ENCODE peak calls at places on chromosomes 4 and X, in four cellular contexts. One of them, this sample, is unnamed.

GRCh38 chr4:8185280-8185679 is 13.8 kb upstream of the SH3TC1 start:
- DNase-seq in bronchial epithelial cell: peak
- DNase-seq in MCF 10A: peak
- DNase-seq in hepatocyte: no peak
- DNase-seq in this sample: no peak

GRCh38 chr4:6730603-6731300 is 14.8 kb downstream of the BLOC1S4 start:
- DNase-seq in bronchial epithelial cell: no peak
- DNase-seq in MCF 10A: no peak
- DNase-seq in hepatocyte: peak
- DNase-seq in this sample: no peak

GRCh38 chrX:54044126-54044876 is at the start of gene PHF8:
- DNase-seq in MCF 10A: peak
- DNase-seq in hepatocyte: peak
- DNase-seq in bronchial epithelial cell: peak
- DNase-seq in this sample: peak

GRCh38 chr4:140162596-140162995 is 8.6 kb upstream of the MAML3 start:
- DNase-seq in hepatocyte: no peak
- DNase-seq in MCF 10A: no peak
- DNase-seq in bronchial epithelial cell: no peak
- DNase-seq in this sample: no peak

GRCh38 chrX:27162496-27162895 is 300.6 kb downstream of the PPP4R3C start:
- DNase-seq in bronchial epithelial cell: no peak
- DNase-seq in hepatocyte: no peak
- DNase-seq in MCF 10A: no peak
- DNase-seq in this sample: no peak

GRCh38 chr4:82583897-82584604 is 22.3 kb upstream of the TMEM150C start:
- DNase-seq in hepatocyte: no peak
- DNase-seq in bronchial epithelial cell: no peak
- DNase-seq in MCF 10A: no peak
- DNase-seq in this sample: no peak

GRCh38 chrX:69503228-69503834 is 795 bp upstream of the NALF2 start:
- DNase-seq in hepatocyte: no peak
- DNase-seq in MCF 10A: no peak
- DNase-seq in bronchial epithelial cell: no peak
- DNase-seq in this sample: no peak

GRCh38 chr4:8730159-8730558 is 137.6 kb downstream of the CPZ start:
- DNase-seq in MCF 10A: no peak
- DNase-seq in bronchial epithelial cell: no peak
- DNase-seq in hepatocyte: no peak
- DNase-seq in this sample: no peak

GRCh38 chr4:48767530-48767929 is 12.5 kb downstream of the FRYL start:
- DNase-seq in MCF 10A: no peak
- DNase-seq in hepatocyte: no peak
- DNase-seq in bronchial epithelial cell: no peak
- DNase-seq in this sample: no peak

GRCh38 chr4:145440292-145441007 is 41.2 kb upstream of the SMAD1 start:
- DNase-seq in MCF 10A: no peak
- DNase-seq in hepatocyte: peak
- DNase-seq in bronchial epithelial cell: no peak
- DNase-seq in this sample: no peak

GRCh38 chrX:150934453-150934852 is 36.0 kb upstream of the CD99L2 start:
- DNase-seq in hepatocyte: peak
- DNase-seq in MCF 10A: peak
- DNase-seq in bronchial epithelial cell: peak
- DNase-seq in this sample: no peak

GRCh38 chr4:72496119-72496518 is 72.9 kb downstream of the ADAMTS3 start:
- DNase-seq in bronchial epithelial cell: peak
- DNase-seq in MCF 10A: peak
- DNase-seq in hepatocyte: no peak
- DNase-seq in this sample: no peak

GRCh38 chr4:80839792-80840191 is 190.7 kb upstream of the BMP3 start:
- DNase-seq in MCF 10A: no peak
- DNase-seq in bronchial epithelial cell: no peak
- DNase-seq in hepatocyte: no peak
- DNase-seq in this sample: no peak

GRCh38 chrX:107629533-107629909 is 1.2 kb downstream of the PRPS1 start:
- DNase-seq in hepatocyte: peak
- DNase-seq in MCF 10A: peak
- DNase-seq in bronchial epithelial cell: peak
- DNase-seq in this sample: no peak

GRCh38 chr4:55549888-55550287 is 3.2 kb upstream of the CLOCK start:
- DNase-seq in MCF 10A: peak
- DNase-seq in bronchial epithelial cell: peak
- DNase-seq in hepatocyte: peak
- DNase-seq in this sample: no peak

GRCh38 chr4:136918772-136919171 is 613.5 kb downstream of the PCDH18 start:
- DNase-seq in hepatocyte: no peak
- DNase-seq in MCF 10A: no peak
- DNase-seq in bronchial epithelial cell: no peak
- DNase-seq in this sample: no peak

GRCh38 chr4:150173420-150173819 is 95.2 kb downstream of the DCLK2 start:
- DNase-seq in hepatocyte: no peak
- DNase-seq in MCF 10A: no peak
- DNase-seq in bronchial epithelial cell: no peak
- DNase-seq in this sample: no peak

GRCh38 chrX:111284615-111285294 is 14.5 kb upstream of the CAPN6 start:
- DNase-seq in MCF 10A: no peak
- DNase-seq in bronchial epithelial cell: no peak
- DNase-seq in hepatocyte: no peak
- DNase-seq in this sample: no peak

GRCh38 chrX:25925956-25926355 is 212.2 kb upstream of the MAGEB18 start:
- DNase-seq in hepatocyte: no peak
- DNase-seq in MCF 10A: no peak
- DNase-seq in bronchial epithelial cell: no peak
- DNase-seq in this sample: no peak

GRCh38 chr4:149166365-149166764 is 649.3 kb downstream of the IQCM start:
- DNase-seq in bronchial epithelial cell: no peak
- DNase-seq in MCF 10A: no peak
- DNase-seq in hepatocyte: no peak
- DNase-seq in this sample: no peak

DNA sequence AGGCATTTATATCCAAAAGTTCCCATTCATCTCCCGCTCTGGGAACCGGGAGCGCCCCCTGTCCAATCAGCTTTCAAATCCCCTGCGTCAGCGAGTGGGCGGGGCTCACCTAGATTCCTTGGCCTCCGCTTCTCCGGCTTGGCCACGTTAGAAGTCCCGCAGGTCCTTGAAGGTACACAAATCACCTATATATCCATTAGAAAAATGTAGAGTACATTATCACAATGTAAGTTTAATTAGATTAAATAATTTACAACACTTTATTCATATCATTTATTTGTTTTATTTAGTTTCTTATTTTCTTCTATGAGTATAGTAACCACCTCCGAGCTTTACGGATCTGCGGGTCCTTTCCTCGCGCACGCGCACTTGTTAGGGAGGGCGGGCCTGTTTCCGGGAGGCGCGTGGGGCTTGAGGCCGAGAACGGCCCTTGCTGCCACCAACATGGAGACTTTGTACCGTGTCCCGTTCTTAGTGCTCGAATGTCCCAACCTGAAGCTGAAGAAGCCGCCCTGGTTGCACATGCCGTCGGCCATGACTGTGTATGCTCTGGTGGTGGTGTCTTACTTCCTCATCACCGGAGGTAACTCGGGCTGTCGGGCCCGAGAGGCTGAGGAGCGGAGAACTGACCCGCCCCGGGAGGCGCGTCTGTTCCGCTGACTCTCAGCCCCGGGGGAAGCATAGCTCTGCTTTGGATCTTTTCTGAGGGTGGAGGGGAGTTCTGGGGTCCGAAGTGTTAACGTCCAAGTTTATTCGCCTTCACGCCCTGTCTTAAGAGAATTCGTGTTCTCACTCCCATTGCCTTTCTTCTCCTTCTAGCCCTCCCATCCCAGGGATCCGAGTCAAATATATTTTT is at the start of gene OSTC:
- DNase-seq in MCF 10A: peak
- DNase-seq in bronchial epithelial cell: peak
- DNase-seq in hepatocyte: peak
- DNase-seq in this sample: peak
- TF ChIP-seq CTCF in MCF 10A: peak
- TF ChIP-seq CTCF in bronchial epithelial cell: no peak
- TF ChIP-seq CTCF in hepatocyte: no peak
- TF ChIP-seq CTCF in this sample: no peak

GRCh38 chr4:74675673-74676279 is 118.5 kb downstream of the BTC start:
- DNase-seq in MCF 10A: peak
- DNase-seq in bronchial epithelial cell: peak
- DNase-seq in hepatocyte: peak
- DNase-seq in this sample: no peak
- TF ChIP-seq CTCF in MCF 10A: peak
- TF ChIP-seq CTCF in bronchial epithelial cell: peak
- TF ChIP-seq CTCF in hepatocyte: peak
- TF ChIP-seq CTCF in this sample: peak

GRCh38 chrX:48472851-48473717 is 2.9 kb upstream of the FTSJ1 start:
- DNase-seq in hepatocyte: no peak
- DNase-seq in MCF 10A: no peak
- DNase-seq in bronchial epithelial cell: no peak
- DNase-seq in this sample: no peak

GRCh38 chrX:48475295-48475694 is 704 bp upstream of the FTSJ1 start:
- DNase-seq in bronchial epithelial cell: no peak
- DNase-seq in MCF 10A: no peak
- DNase-seq in hepatocyte: no peak
- DNase-seq in this sample: no peak

GRCh38 chrX:48474581-48474980 is 1.4 kb upstream of the FTSJ1 start:
- DNase-seq in bronchial epithelial cell: no peak
- DNase-seq in MCF 10A: no peak
- DNase-seq in hepatocyte: no peak
- DNase-seq in this sample: no peak

GRCh38 chrX:48473718-48473990 is 2.3 kb upstream of the FTSJ1 start:
- DNase-seq in hepatocyte: no peak
- DNase-seq in bronchial epithelial cell: no peak
- DNase-seq in MCF 10A: no peak
- DNase-seq in this sample: no peak

DNA sequence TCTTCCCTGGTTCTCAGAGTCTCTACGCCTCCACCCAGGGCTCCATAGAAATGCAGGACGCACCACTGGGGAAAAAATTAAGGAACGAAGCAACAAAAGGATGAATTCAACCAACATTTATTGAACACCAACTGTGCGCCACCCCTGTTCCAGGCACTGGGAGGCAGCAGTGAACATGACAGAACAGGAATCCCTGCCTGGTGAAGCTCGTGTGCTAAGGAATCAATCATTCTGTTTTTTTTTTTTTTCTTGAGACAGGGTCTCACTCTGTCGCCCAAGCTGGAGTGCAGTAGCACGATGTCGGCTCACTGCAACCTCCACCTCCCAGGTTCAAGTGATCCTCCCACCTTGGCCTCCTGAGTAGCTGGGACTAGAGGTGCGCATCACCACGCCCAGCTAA is 1.9 kb upstream of the FTSJ1 start:
- DNase-seq in bronchial epithelial cell: no peak
- DNase-seq in MCF 10A: no peak
- DNase-seq in hepatocyte: no peak
- DNase-seq in this sample: no peak
- TF ChIP-seq CTCF in bronchial epithelial cell: peak
- TF ChIP-seq CTCF in MCF 10A: peak
- TF ChIP-seq CTCF in hepatocyte: peak
- TF ChIP-seq CTCF in this sample: no peak

DNA sequence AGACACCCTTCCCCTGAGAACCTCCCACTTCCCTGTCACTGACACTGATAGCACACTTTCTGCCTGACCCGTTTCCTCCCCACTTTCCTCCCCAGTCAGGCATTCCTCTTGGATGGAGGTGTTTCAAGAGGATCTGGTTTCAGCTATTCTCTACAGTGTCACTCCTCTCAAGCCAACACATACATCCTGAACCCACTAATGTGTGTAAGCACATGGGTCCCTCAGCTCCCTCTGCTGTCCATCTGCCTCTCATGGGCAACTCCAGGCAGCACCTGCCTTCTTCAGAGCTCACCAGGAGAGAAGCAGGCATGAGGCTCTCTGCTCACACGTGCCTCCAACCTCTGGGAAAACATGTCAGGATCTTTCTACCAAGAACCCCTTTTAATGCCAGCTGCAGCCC is 207.6 kb downstream of the NAF1 start:
- DNase-seq in hepatocyte: peak
- DNase-seq in MCF 10A: peak
- DNase-seq in bronchial epithelial cell: no peak
- DNase-seq in this sample: no peak
- TF ChIP-seq CTCF in hepatocyte: peak
- TF ChIP-seq CTCF in MCF 10A: peak
- TF ChIP-seq CTCF in bronchial epithelial cell: peak
- TF ChIP-seq CTCF in this sample: no peak

DNA sequence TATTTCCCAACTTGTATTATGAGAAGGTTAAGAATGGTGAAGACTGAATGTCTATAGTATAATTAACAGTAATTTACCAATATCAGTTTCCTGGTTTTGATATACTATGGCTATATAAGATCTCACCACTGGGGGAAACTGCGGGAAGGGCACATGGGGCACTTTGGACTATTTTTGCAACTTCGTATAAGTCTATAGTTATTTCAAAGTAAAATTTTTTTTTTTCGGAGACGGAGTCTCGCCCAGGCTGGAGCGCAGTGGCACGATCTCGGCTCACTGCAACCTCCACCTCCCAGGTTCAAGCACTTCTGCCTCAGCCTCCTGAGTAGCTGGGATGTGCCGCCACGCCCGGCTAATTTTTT is 46.1 kb downstream of the CXorf58 start:
- DNase-seq in bronchial epithelial cell: no peak
- DNase-seq in hepatocyte: no peak
- DNase-seq in MCF 10A: no peak
- DNase-seq in this sample: no peak
- TF ChIP-seq CTCF in bronchial epithelial cell: no peak
- TF ChIP-seq CTCF in hepatocyte: no peak
- TF ChIP-seq CTCF in MCF 10A: no peak
- TF ChIP-seq CTCF in this sample: no peak

GRCh38 chr4:53709693-53710092 is 118.4 kb upstream of the LNX1 start:
- DNase-seq in MCF 10A: no peak
- DNase-seq in hepatocyte: no peak
- DNase-seq in bronchial epithelial cell: no peak
- DNase-seq in this sample: no peak
- TF ChIP-seq CTCF in MCF 10A: peak
- TF ChIP-seq CTCF in hepatocyte: no peak
- TF ChIP-seq CTCF in bronchial epithelial cell: no peak
- TF ChIP-seq CTCF in this sample: no peak

GRCh38 chr4:155701827-155702226 is 35.2 kb downstream of the GUCY1A1 start:
- DNase-seq in bronchial epithelial cell: no peak
- DNase-seq in hepatocyte: no peak
- DNase-seq in MCF 10A: no peak
- DNase-seq in this sample: no peak
- TF ChIP-seq CTCF in bronchial epithelial cell: no peak
- TF ChIP-seq CTCF in hepatocyte: no peak
- TF ChIP-seq CTCF in MCF 10A: no peak
- TF ChIP-seq CTCF in this sample: no peak

This sample was measured in tibial artery.